ENCODE peak calls at places on chromosomes 3 and 15, in four cellular contexts. G is WTC11, F is K562, Z is GM12878. B is an unnamed sample.

GRCh38 chr15:55768670-55769185 is 25.8 kb upstream of the PRTG start:
- DNase-seq in G (no peak), F (no peak), Z (no peak), B (no peak)

GRCh38 chr3:128339491-128340012 is 127.1 kb downstream of the DNAJB8 start:
- DNase-seq in G (no peak), F (peak), Z (no peak), B (no peak)

GRCh38 chr3:61439116-61439459 is 122.3 kb upstream of the PTPRG start:
- DNase-seq in G (no peak), F (no peak), Z (no peak), B (no peak)

GRCh38 chr3:19342428-19342827 is 194.1 kb downstream of the KCNH8 start:
- DNase-seq in G (no peak), F (no peak), Z (no peak), B (no peak)

GRCh38 chr3:9948586-9948985 is 3.6 kb downstream of the PRRT3 start:
- DNase-seq in G (no peak), F (no peak), Z (no peak), B (no peak)

GRCh38 chr3:127720985-127721384 is 48.2 kb downstream of the ABTB1 start:
- DNase-seq in G (no peak), F (no peak), Z (no peak), B (no peak)

GRCh38 chr3:143775401-143775970 is 72.8 kb downstream of the SLC9A9 start:
- DNase-seq in G (no peak), F (peak), Z (no peak), B (peak)

GRCh38 chr3:122305818-122306621 is 19.0 kb upstream of the CSTA start:
- DNase-seq in G (peak), F (no peak), Z (no peak), B (peak)

GRCh38 chr3:32819581-32820348 is 2.0 kb downstream of the TRIM71 start:
- DNase-seq in G (no peak), F (no peak), Z (no peak), B (no peak)

GRCh38 chr3:49900491-49901153 is 3.1 kb downstream of the MST1R start:
- DNase-seq in G (no peak), F (no peak), Z (no peak), B (no peak)

GRCh38 chr3:144018776-144019175 is 47.2 kb downstream of the DIPK2A start:
- DNase-seq in G (no peak), F (no peak), Z (no peak), B (no peak)

GRCh38 chr15:70380484-70380883 is 282.8 kb upstream of the TLE3 start:
- DNase-seq in G (no peak), F (no peak), Z (no peak), B (no peak)

GRCh38 chr3:158742861-158743260 is 10.6 kb upstream of the RARRES1 start:
- DNase-seq in G (no peak), F (no peak), Z (no peak), B (no peak)

GRCh38 chr3:52215351-52215750 is 10.1 kb downstream of the TLR9 start:
- DNase-seq in G (no peak), F (no peak), Z (no peak), B (no peak)

GRCh38 chr3:129769616-129770015 is 123.9 kb downstream of the TMCC1 start:
- DNase-seq in G (no peak), F (no peak), Z (no peak), B (no peak)

GRCh38 chr15:93543093-93543492 is 454.1 kb upstream of the RGMA start:
- DNase-seq in G (no peak), F (no peak), Z (no peak), B (no peak)

GRCh38 chr3:61146010-61146569 is 105.2 kb downstream of the FHIT start:
- DNase-seq in G (no peak), F (no peak), Z (no peak), B (no peak)

GRCh38 chr3:15983232-15983631 is 185.5 kb upstream of the ANKRD28 start:
- DNase-seq in G (no peak), F (no peak), Z (no peak), B (no peak)

GRCh38 chr15:94255540-94255939 is 24.2 kb downstream of the MCTP2 start:
- DNase-seq in G (no peak), F (no peak), Z (no peak), B (peak)

GRCh38 chr3:195872800-195873199 is 35.6 kb downstream of the TNK2 start:
- DNase-seq in G (no peak), F (no peak), Z (no peak), B (no peak)

GRCh38 chr3:171049831-171050444 is 23.4 kb upstream of the SLC2A2 start:
- DNase-seq in G (peak), F (peak), Z (peak), B (peak)

GRCh38 chr3:154018100-154018696 is 103.0 kb upstream of the ARHGEF26 start:
- DNase-seq in G (peak), F (peak), Z (peak), B (peak)

GRCh38 chr3:86951343-86951742 is 39.6 kb downstream of the VGLL3 start:
- DNase-seq in G (no peak), F (no peak), Z (no peak), B (no peak)

GRCh38 chr15:80749589-80749988 is 29.6 kb upstream of the CEMIP start:
- DNase-seq in G (no peak), F (no peak), Z (no peak), B (no peak)

GRCh38 chr3:111303760-111304159 is 232.1 kb downstream of the NECTIN3 start:
- DNase-seq in G (no peak), F (no peak), Z (no peak), B (no peak)

GRCh38 chr3:39118931-39119660 is 11.6 kb downstream of the TTC21A start:
- DNase-seq in G (no peak), F (no peak), Z (no peak), B (no peak)

GRCh38 chr3:143751643-143752178 is 96.6 kb downstream of the SLC9A9 start:
- DNase-seq in G (no peak), F (no peak), Z (peak), B (no peak)

GRCh38 chr3:152574461-152575079 is 260.4 kb upstream of the P2RY1 start:
- DNase-seq in G (peak), F (peak), Z (peak), B (peak)

GRCh38 chr3:126658584-126658983 is 3.7 kb upstream of the TXNRD3 start:
- DNase-seq in G (no peak), F (no peak), Z (no peak), B (no peak)

GRCh38 chr3:12750223-12750622 is 8.8 kb downstream of the TMEM40 start:
- DNase-seq in G (no peak), F (peak), Z (no peak), B (peak)

GRCh38 chr3:110568246-110568645 is 503.4 kb upstream of the NECTIN3 start:
- DNase-seq in G (no peak), F (no peak), Z (no peak), B (no peak)

GRCh38 chr3:140537075-140537474 is 140.8 kb upstream of the TRIM42 start:
- DNase-seq in G (no peak), F (no peak), Z (no peak), B (no peak)

GRCh38 chr15:39778031-39778430 is 4.6 kb downstream of the FSIP1 start:
- DNase-seq in G (no peak), F (no peak), Z (no peak), B (no peak)

GRCh38 chr15:78233496-78233895 is 869 bp downstream of the ACSBG1 start:
- DNase-seq in G (no peak), F (no peak), Z (no peak), B (no peak)

GRCh38 chr3:81451140-81451539 is 310.3 kb downstream of the GBE1 start:
- DNase-seq in G (no peak), F (no peak), Z (no peak), B (no peak)

GRCh38 chr3:174937488-174937887 is 78.4 kb downstream of the NAALADL2 start:
- DNase-seq in G (no peak), F (no peak), Z (no peak), B (no peak)

GRCh38 chr3:190265795-190266194 is 56.5 kb downstream of the CLDN1 start:
- DNase-seq in G (no peak), F (no peak), Z (no peak), B (no peak)

GRCh38 chr3:71258526-71258925 is 325.0 kb downstream of the FOXP1 start:
- DNase-seq in G (no peak), F (no peak), Z (no peak), B (peak)
- TF ChIP-seq CREM in G (no peak), F (no peak), Z (no peak), B (peak)

DNA sequence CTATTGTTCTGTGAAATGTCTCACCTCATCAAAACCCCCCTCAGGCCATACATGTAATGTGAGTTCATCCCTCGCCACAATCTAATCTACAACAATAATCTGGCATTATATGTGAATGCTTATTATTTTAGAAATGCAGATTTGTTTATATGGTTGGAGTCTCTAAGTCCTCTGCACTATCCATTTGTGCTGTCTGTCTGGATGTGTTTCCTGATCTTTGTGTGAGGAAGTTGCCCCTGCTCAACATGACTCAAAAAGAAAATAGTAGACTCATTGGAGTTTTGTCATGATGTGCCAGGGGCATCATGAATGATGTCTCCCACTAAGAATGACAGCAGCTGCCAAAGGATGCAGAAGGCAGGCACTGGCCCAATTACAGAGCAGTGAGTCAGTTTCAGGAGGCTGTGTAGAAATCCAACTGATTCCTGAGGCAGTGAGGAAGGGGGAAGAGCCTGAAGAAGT is 161.6 kb upstream of the PDZRN3 start:
- DNase-seq in G (no peak), F (no peak), Z (no peak), B (no peak)
- TF ChIP-seq CREM in G (no peak), F (no peak), Z (no peak), B (no peak)

GRCh38 chr3:43817825-43818224 is 127.1 kb downstream of the ABHD5 start:
- DNase-seq in G (no peak), F (no peak), Z (no peak), B (no peak)
- TF ChIP-seq CREM in G (no peak), F (no peak), Z (no peak), B (no peak)

GRCh38 chr3:115503386-115503785 is 119.9 kb upstream of the GAP43 start:
- DNase-seq in G (no peak), F (no peak), Z (no peak), B (no peak)

GRCh38 chr3:115498898-115499297 is 124.4 kb upstream of the GAP43 start:
- DNase-seq in G (no peak), F (no peak), Z (no peak), B (no peak)

GRCh38 chr3:115494826-115495225 is 128.5 kb upstream of the GAP43 start:
- DNase-seq in G (no peak), F (no peak), Z (no peak), B (no peak)

GRCh38 chr3:115498421-115498820 is 124.9 kb upstream of the GAP43 start:
- DNase-seq in G (no peak), F (no peak), Z (no peak), B (no peak)

GRCh38 chr3:115500795-115501194 is 122.5 kb upstream of the GAP43 start:
- DNase-seq in G (no peak), F (no peak), Z (no peak), B (no peak)
- TF ChIP-seq CREM in G (no peak), F (no peak), Z (no peak), B (no peak)

DNA sequence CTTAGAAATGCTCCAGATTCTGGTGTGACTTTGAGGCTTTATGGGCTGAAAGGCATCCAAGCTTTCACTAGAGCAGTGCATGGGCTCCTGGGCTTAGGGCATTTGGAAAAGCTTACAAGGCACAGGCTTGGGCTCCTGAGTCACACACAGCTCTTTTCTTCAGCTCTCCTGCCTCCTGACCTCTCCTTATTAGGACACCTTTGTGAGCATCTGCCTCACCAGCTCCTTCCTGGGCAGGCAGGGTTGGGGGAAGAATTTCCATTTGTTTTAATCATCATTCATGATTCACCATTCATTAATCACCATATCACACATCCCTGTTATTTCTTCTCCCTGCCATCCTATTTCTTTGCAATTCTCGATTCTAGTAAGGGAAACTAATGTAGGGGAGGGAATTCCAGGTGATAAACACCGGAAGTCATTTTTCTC is 22.3 kb downstream of the CDCP1 start:
- DNase-seq in G (no peak), F (no peak), Z (no peak), B (no peak)
- TF ChIP-seq CREM in G (no peak), F (no peak), Z (no peak), B (no peak)

GRCh38 chr15:63582179-63582578 is 15.0 kb upstream of the FBXL22 start:
- DNase-seq in G (no peak), F (no peak), Z (no peak), B (no peak)

GRCh38 chr15:63588826-63589225 is 8.4 kb upstream of the FBXL22 start:
- DNase-seq in G (no peak), F (no peak), Z (no peak), B (no peak)

GRCh38 chr15:63586790-63587189 is 10.4 kb upstream of the FBXL22 start:
- DNase-seq in G (peak), F (no peak), Z (no peak), B (no peak)

GRCh38 chr15:63587527-63587926 is 9.7 kb upstream of the FBXL22 start:
- DNase-seq in G (no peak), F (no peak), Z (no peak), B (no peak)

DNA sequence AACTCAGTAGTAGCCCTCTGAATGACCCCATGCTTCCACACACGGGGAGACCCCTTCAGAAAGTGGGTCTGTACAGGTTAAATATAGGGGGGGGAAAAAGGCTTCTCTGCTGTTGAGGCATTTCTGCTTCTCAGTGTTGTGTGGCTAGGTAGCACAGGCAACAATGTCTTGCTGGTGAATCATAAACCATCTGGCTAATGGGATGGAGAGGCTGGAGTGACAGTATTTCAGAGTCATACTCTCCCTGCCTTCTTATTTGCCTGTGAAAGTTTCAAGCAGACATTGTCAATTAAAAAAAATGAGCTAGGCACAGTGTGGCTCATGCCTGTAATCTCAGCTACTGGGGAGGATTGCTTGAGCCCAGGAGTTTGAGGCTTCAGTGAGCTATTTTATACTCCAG is 14.2 kb upstream of the FBXL22 start:
- DNase-seq in G (no peak), F (no peak), Z (no peak), B (no peak)
- TF ChIP-seq CREM in G (no peak), F (no peak), Z (no peak), B (no peak)

DNA sequence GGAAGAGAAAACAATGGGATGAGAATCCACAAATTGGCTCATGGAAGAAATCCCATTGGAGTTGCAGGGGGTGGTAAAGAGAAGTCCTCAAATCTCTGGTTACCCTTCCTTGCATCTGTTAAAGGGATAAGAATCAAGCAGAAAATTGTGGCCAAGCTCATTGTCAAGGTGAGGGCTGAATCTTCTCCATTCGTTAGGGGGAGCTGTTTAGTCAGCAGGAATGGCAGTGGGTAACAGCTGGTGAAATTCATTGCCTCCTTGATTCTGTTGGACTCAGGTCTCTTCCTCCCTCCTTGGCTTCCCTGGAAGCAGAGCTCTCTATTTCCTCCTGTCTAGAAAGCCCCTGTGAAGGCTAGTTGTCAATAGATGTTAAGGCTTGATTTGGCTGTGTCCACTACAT is 343.1 kb upstream of the SEMA6D start:
- DNase-seq in G (peak), F (no peak), Z (no peak), B (no peak)
- TF ChIP-seq CREM in G (no peak), F (no peak), Z (no peak), B (no peak)

B was measured in HepG2.